ENCODE peak calls at places on chromosomes 12 and 14, in seven cellular contexts. One of them, this sample, is unnamed.

GRCh38 chr14:61219673-61220072 is 61.5 kb downstream of the TMEM30B start:
- DNase-seq in CD8-positive, alpha-beta T cell: no peak
- DNase-seq in body of pancreas: no peak
- DNase-seq in psoas muscle: no peak
- DNase-seq in endothelial cell of umbilical vein: no peak
- DNase-seq in GM23338: no peak
- DNase-seq in stomach: no peak
- DNase-seq in this sample: no peak

GRCh38 chr14:35335388-35336092 is 43.4 kb downstream of the PSMA6 start:
- DNase-seq in CD8-positive, alpha-beta T cell: no peak
- DNase-seq in body of pancreas: peak; percentile 88
- DNase-seq in psoas muscle: peak; percentile 53
- DNase-seq in endothelial cell of umbilical vein: peak; percentile 29
- DNase-seq in GM23338: no peak
- DNase-seq in stomach: peak; percentile 87
- DNase-seq in this sample: peak; percentile 68

GRCh38 chr12:63362801-63363200 is 211.8 kb upstream of the AVPR1A start:
- DNase-seq in CD8-positive, alpha-beta T cell: no peak
- DNase-seq in body of pancreas: no peak
- DNase-seq in psoas muscle: no peak
- DNase-seq in endothelial cell of umbilical vein: no peak
- DNase-seq in GM23338: no peak
- DNase-seq in stomach: no peak
- DNase-seq in this sample: no peak

GRCh38 chr12:56261503-56262230 is 3.5 kb upstream of the ANKRD52 start:
- DNase-seq in CD8-positive, alpha-beta T cell: no peak
- DNase-seq in body of pancreas: no peak
- DNase-seq in psoas muscle: no peak
- DNase-seq in endothelial cell of umbilical vein: no peak
- DNase-seq in GM23338: no peak
- DNase-seq in stomach: no peak
- DNase-seq in this sample: no peak

GRCh38 chr12:101642115-101643067 is 47.6 kb downstream of the MYBPC1 start:
- DNase-seq in CD8-positive, alpha-beta T cell: no peak
- DNase-seq in body of pancreas: peak; percentile 86
- DNase-seq in psoas muscle: no peak
- DNase-seq in endothelial cell of umbilical vein: peak; percentile 10
- DNase-seq in GM23338: peak; percentile 94
- DNase-seq in stomach: peak; percentile 67
- DNase-seq in this sample: no peak

GRCh38 chr12:6336859-6337744 is 4.8 kb downstream of the TNFRSF1A start:
- DNase-seq in CD8-positive, alpha-beta T cell: peak; percentile 86
- DNase-seq in body of pancreas: no peak
- DNase-seq in psoas muscle: no peak
- DNase-seq in endothelial cell of umbilical vein: peak; percentile 27
- DNase-seq in GM23338: no peak
- DNase-seq in stomach: no peak
- DNase-seq in this sample: peak; percentile 56

GRCh38 chr12:49195734-49196133 is 6.9 kb upstream of the TUBA1A start:
- DNase-seq in CD8-positive, alpha-beta T cell: no peak
- DNase-seq in body of pancreas: no peak
- DNase-seq in psoas muscle: no peak
- DNase-seq in endothelial cell of umbilical vein: no peak
- DNase-seq in GM23338: no peak
- DNase-seq in stomach: no peak
- DNase-seq in this sample: no peak

GRCh38 chr14:57209561-57209960 is 59.1 kb downstream of the EXOC5 start:
- DNase-seq in CD8-positive, alpha-beta T cell: no peak
- DNase-seq in body of pancreas: no peak
- DNase-seq in psoas muscle: no peak
- DNase-seq in endothelial cell of umbilical vein: no peak
- DNase-seq in GM23338: no peak
- DNase-seq in stomach: no peak
- DNase-seq in this sample: no peak

GRCh38 chr12:124721501-124722154 is 142.0 kb downstream of the SCARB1 start:
- DNase-seq in CD8-positive, alpha-beta T cell: no peak
- DNase-seq in body of pancreas: no peak
- DNase-seq in psoas muscle: no peak
- DNase-seq in endothelial cell of umbilical vein: no peak
- DNase-seq in GM23338: no peak
- DNase-seq in stomach: no peak
- DNase-seq in this sample: no peak

GRCh38 chr14:47040490-47040889 is 388.9 kb upstream of the RPL10L start:
- DNase-seq in CD8-positive, alpha-beta T cell: no peak
- DNase-seq in body of pancreas: no peak
- DNase-seq in psoas muscle: no peak
- DNase-seq in endothelial cell of umbilical vein: peak; percentile 51
- DNase-seq in GM23338: peak; percentile 78
- DNase-seq in stomach: no peak
- DNase-seq in this sample: no peak

GRCh38 chr14:33363687-33364086 is 425.0 kb downstream of the NPAS3 start:
- DNase-seq in CD8-positive, alpha-beta T cell: no peak
- DNase-seq in body of pancreas: no peak
- DNase-seq in psoas muscle: no peak
- DNase-seq in endothelial cell of umbilical vein: no peak
- DNase-seq in GM23338: no peak
- DNase-seq in stomach: no peak
- DNase-seq in this sample: no peak

DNA sequence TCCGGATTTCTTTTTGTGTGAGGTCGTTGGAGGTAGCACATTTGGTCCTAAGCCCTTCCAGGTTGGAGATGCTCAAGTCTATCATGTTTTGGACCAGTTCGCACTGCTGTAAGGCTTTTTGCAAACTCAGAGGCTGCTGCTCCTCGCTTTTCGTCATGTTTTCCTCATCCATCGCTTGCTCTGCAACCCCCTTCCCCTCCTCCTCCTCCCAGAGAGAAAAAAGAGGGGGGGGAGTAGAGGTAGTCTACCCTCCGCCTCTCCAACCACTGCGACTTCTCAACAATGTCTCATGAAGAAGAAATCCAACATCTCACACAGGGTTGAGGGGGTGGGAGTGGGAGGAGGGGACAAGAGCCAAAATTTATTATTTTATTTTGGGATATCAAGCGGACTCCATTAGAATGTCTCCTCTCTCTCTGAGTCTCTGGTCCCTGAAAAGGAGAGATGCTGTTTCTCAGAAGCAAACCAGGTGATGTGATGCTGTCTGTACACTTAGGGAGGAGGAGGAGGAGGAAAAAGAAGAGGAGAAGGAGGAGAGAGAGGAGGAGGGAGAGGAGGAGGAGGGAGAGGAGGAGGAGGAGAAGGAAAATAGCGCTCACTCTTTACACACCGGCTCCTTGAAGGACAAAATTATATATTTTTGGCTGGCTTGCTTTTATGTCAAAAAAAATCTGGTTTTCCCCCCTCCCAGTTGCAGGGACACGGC is 553 bp downstream of the KSR2 start:
- DNase-seq in CD8-positive, alpha-beta T cell: no peak
- DNase-seq in body of pancreas: no peak
- DNase-seq in psoas muscle: no peak
- DNase-seq in endothelial cell of umbilical vein: no peak
- DNase-seq in GM23338: peak; percentile 27
- DNase-seq in stomach: no peak
- DNase-seq in this sample: no peak
- H3K27me3 ChIP-seq in CD8-positive, alpha-beta T cell: peaks cover 6% of the 10 kb centered on the region
- H3K27me3 ChIP-seq in body of pancreas: no peaks in the 10 kb centered on the region
- H3K27me3 ChIP-seq in psoas muscle: no peaks in the 10 kb centered on the region
- H3K27me3 ChIP-seq in endothelial cell of umbilical vein: peaks cover 17% of the 10 kb centered on the region
- H3K27me3 ChIP-seq in GM23338: peaks cover 7% of the 10 kb centered on the region
- H3K27me3 ChIP-seq in stomach: no peaks in the 10 kb centered on the region
- H3K27me3 ChIP-seq in this sample: no peaks in the 10 kb centered on the region

GRCh38 chr12:65121956-65122469 is 908 bp upstream of the WIF1 start:
- DNase-seq in CD8-positive, alpha-beta T cell: no peak
- DNase-seq in body of pancreas: no peak
- DNase-seq in psoas muscle: no peak
- DNase-seq in endothelial cell of umbilical vein: no peak
- DNase-seq in GM23338: no peak
- DNase-seq in stomach: no peak
- DNase-seq in this sample: no peak
- H3K27me3 ChIP-seq in CD8-positive, alpha-beta T cell: peaks cover 21% of the 10 kb centered on the region
- H3K27me3 ChIP-seq in body of pancreas: peaks cover 20% of the 10 kb centered on the region
- H3K27me3 ChIP-seq in psoas muscle: peaks cover 10% of the 10 kb centered on the region
- H3K27me3 ChIP-seq in endothelial cell of umbilical vein: peaks cover 74% of the 10 kb centered on the region
- H3K27me3 ChIP-seq in GM23338: peaks cover 41% of the 10 kb centered on the region
- H3K27me3 ChIP-seq in stomach: peaks cover 5% of the 10 kb centered on the region
- H3K27me3 ChIP-seq in this sample: no peaks in the 10 kb centered on the region

GRCh38 chr12:89348894-89349669 is 3.2 kb downstream of the DUSP6 start:
- DNase-seq in CD8-positive, alpha-beta T cell: no peak
- DNase-seq in body of pancreas: no peak
- DNase-seq in psoas muscle: no peak
- DNase-seq in endothelial cell of umbilical vein: peak; percentile 32
- DNase-seq in GM23338: no peak
- DNase-seq in stomach: no peak
- DNase-seq in this sample: no peak

GRCh38 chr12:89350260-89350659 is 2.0 kb downstream of the DUSP6 start:
- DNase-seq in CD8-positive, alpha-beta T cell: no peak
- DNase-seq in body of pancreas: no peak
- DNase-seq in psoas muscle: no peak
- DNase-seq in endothelial cell of umbilical vein: peak; percentile 25
- DNase-seq in GM23338: peak; percentile 61
- DNase-seq in stomach: no peak
- DNase-seq in this sample: no peak

GRCh38 chr12:89350661-89351488 is 1.4 kb downstream of the DUSP6 start:
- DNase-seq in CD8-positive, alpha-beta T cell: peak; percentile 51
- DNase-seq in body of pancreas: peak; percentile 47
- DNase-seq in psoas muscle: peak; percentile 19
- DNase-seq in endothelial cell of umbilical vein: peak; percentile 45
- DNase-seq in GM23338: no peak
- DNase-seq in stomach: no peak
- DNase-seq in this sample: no peak

GRCh38 chr12:89351489-89352241 is 636 bp downstream of the DUSP6 start:
- DNase-seq in CD8-positive, alpha-beta T cell: peak; percentile 67
- DNase-seq in body of pancreas: peak; percentile 67
- DNase-seq in psoas muscle: peak; percentile 37
- DNase-seq in endothelial cell of umbilical vein: no peak
- DNase-seq in GM23338: no peak
- DNase-seq in stomach: peak; percentile 47
- DNase-seq in this sample: peak; percentile 48

DNA sequence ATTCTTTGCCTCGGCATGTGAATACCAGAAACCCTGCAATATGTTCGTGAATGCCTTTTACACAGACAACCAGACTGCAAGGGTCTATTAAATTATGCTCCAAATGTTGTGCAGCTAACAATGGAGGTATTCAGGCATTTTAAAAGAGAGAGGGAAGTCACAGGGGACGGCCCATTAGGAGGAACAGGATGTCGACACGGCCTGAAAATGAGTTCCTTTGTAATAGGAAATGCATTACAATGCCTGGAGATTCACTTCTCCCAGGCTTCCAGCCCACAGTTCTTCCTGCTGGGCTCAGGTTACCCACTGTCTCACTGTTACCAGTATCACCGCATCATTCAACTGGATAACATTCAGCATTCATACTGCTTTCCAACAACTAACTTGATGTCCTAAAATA is 2.5 kb downstream of the DUSP6 start:
- DNase-seq in CD8-positive, alpha-beta T cell: no peak
- DNase-seq in body of pancreas: peak; percentile 33
- DNase-seq in psoas muscle: peak; percentile 31
- DNase-seq in endothelial cell of umbilical vein: peak; percentile 76
- DNase-seq in GM23338: peak; percentile 91
- DNase-seq in stomach: no peak
- DNase-seq in this sample: no peak
- H3K27me3 ChIP-seq in CD8-positive, alpha-beta T cell: no peaks in the 10 kb centered on the region
- H3K27me3 ChIP-seq in body of pancreas: no peaks in the 10 kb centered on the region
- H3K27me3 ChIP-seq in psoas muscle: no peaks in the 10 kb centered on the region
- H3K27me3 ChIP-seq in endothelial cell of umbilical vein: no peaks in the 10 kb centered on the region
- H3K27me3 ChIP-seq in GM23338: peaks cover 24% of the 10 kb centered on the region
- H3K27me3 ChIP-seq in stomach: no peaks in the 10 kb centered on the region
- H3K27me3 ChIP-seq in this sample: no peaks in the 10 kb centered on the region

DNA sequence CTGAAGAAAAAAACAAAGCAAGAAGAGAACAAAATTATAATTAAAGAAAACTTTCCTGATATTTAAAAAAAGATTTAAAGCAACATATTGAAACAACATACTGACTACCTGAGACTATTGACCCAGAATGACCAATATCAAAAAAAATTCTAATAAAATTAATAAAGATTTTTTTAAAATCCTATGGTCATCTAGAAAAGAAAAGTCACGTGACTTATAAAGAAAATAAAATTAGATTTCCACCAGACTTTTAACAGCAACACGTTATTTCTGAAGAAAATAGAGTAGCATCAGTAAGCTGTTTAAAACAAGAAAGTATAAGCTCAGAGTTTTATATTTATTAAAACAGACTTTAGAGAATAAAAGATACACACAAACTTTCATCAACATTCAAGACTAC is 238.0 kb downstream of the C12orf42 start:
- DNase-seq in CD8-positive, alpha-beta T cell: no peak
- DNase-seq in body of pancreas: no peak
- DNase-seq in psoas muscle: no peak
- DNase-seq in endothelial cell of umbilical vein: no peak
- DNase-seq in GM23338: no peak
- DNase-seq in stomach: no peak
- DNase-seq in this sample: no peak
- H3K27me3 ChIP-seq in CD8-positive, alpha-beta T cell: no peaks in the 10 kb centered on the region
- H3K27me3 ChIP-seq in body of pancreas: peaks cover 5% of the 10 kb centered on the region
- H3K27me3 ChIP-seq in psoas muscle: no peaks in the 10 kb centered on the region
- H3K27me3 ChIP-seq in endothelial cell of umbilical vein: no peaks in the 10 kb centered on the region
- H3K27me3 ChIP-seq in GM23338: no peaks in the 10 kb centered on the region
- H3K27me3 ChIP-seq in stomach: no peaks in the 10 kb centered on the region
- H3K27me3 ChIP-seq in this sample: no peaks in the 10 kb centered on the region

DNA sequence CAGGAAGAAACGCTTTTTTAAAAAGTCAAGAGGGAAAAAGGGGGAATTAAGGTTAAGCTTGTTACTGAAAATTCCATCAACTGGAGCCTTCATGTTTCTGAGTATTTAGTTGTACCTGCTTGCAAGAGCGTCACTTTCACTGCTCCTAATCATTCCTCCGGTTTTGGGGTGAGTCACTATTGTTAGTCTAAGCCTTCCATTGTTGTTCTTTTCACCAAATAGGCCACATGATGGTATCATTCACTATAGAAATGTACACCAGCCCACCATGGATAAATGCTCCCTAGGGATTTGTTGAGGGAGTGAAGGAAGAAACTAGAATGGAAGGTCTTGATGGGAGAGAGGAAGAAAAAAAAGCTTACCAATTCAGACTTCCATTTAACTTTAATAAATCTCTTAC is 3.0 kb downstream of the IL22 start:
- DNase-seq in CD8-positive, alpha-beta T cell: no peak
- DNase-seq in body of pancreas: no peak
- DNase-seq in psoas muscle: no peak
- DNase-seq in endothelial cell of umbilical vein: peak; percentile 13
- DNase-seq in GM23338: no peak
- DNase-seq in stomach: no peak
- DNase-seq in this sample: no peak
- H3K27me3 ChIP-seq in CD8-positive, alpha-beta T cell: no peaks in the 10 kb centered on the region
- H3K27me3 ChIP-seq in body of pancreas: no peaks in the 10 kb centered on the region
- H3K27me3 ChIP-seq in psoas muscle: no peaks in the 10 kb centered on the region
- H3K27me3 ChIP-seq in endothelial cell of umbilical vein: peaks cover 5% of the 10 kb centered on the region
- H3K27me3 ChIP-seq in GM23338: no peaks in the 10 kb centered on the region
- H3K27me3 ChIP-seq in stomach: no peaks in the 10 kb centered on the region
- H3K27me3 ChIP-seq in this sample: no peaks in the 10 kb centered on the region

DNA sequence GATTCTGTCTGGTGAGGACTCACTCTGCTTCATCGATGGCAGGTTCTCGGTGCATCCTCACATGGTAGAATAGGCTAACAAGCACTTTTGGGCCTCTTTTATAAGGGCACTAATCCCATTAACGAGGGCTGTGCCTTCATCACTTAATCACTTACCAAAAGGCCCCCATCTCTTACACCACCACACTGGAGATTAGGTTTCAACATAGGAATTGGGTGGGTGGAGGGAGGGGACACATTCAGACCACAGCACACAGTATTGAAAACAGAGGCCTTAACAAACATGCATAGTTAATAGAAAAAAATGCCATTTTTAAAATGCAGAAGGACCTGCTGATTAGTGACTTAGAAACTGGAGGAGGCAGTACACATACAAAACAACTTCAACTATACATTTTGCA is 61.6 kb downstream of the SPPL3 start:
- DNase-seq in CD8-positive, alpha-beta T cell: no peak
- DNase-seq in body of pancreas: no peak
- DNase-seq in psoas muscle: no peak
- DNase-seq in endothelial cell of umbilical vein: no peak
- DNase-seq in GM23338: no peak
- DNase-seq in stomach: no peak
- DNase-seq in this sample: no peak
- H3K27me3 ChIP-seq in CD8-positive, alpha-beta T cell: no peaks in the 10 kb centered on the region
- H3K27me3 ChIP-seq in body of pancreas: no peaks in the 10 kb centered on the region
- H3K27me3 ChIP-seq in psoas muscle: no peaks in the 10 kb centered on the region
- H3K27me3 ChIP-seq in endothelial cell of umbilical vein: no peaks in the 10 kb centered on the region
- H3K27me3 ChIP-seq in GM23338: no peaks in the 10 kb centered on the region
- H3K27me3 ChIP-seq in stomach: no peaks in the 10 kb centered on the region
- H3K27me3 ChIP-seq in this sample: no peaks in the 10 kb centered on the region

This sample was measured in ovary.